ENCODE peak calls at places on chromosomes 11 and 22, in six cellular contexts. V, A, D, S, J and W are unnamed samples.

GRCh38 chr11:64327993-64328392 is 10.1 kb downstream of the PRDX5 start:
- DNase-seq in D (no peak), S (no peak), A (no peak), J (no peak), V (no peak), W (no peak)

GRCh38 chr11:114172871-114173444 is 113.4 kb downstream of the ZBTB16 start:
- DNase-seq in S (no peak), V (no peak), A (no peak), J (no peak), D (no peak), W (no peak)

GRCh38 chr11:92782806-92783205 is 186.6 kb upstream of the MTNR1B start:
- DNase-seq in V (no peak), J (peak), S (no peak), A (no peak), D (no peak), W (no peak)

GRCh38 chr11:70661763-70662501 is 263.6 kb downstream of the CTTN start:
- DNase-seq in J (peak), V (peak), A (no peak), S (peak), D (no peak), W (no peak)

GRCh38 chr11:70761906-70762196 is 363.5 kb downstream of the CTTN start:
- DNase-seq in V (no peak), J (no peak), A (no peak), D (no peak), S (no peak), W (no peak)

GRCh38 chr11:78417888-78418583 is 416 bp upstream of the GAB2 start:
- DNase-seq in J (peak), V (peak), A (no peak), D (peak), S (peak), W (no peak)

GRCh38 chr11:68009391-68010000 is 631 bp upstream of the ALDH3B1 start:
- DNase-seq in D (peak), J (peak), A (no peak), V (no peak), S (no peak), W (no peak)

GRCh38 chr22:44746836-44747519 is 5.4 kb upstream of the ARHGAP8 start:
- DNase-seq in V (no peak), D (no peak), J (no peak), A (no peak), S (no peak), W (no peak)

GRCh38 chr22:36277482-36278291 is 24.8 kb downstream of the APOL1 start:
- DNase-seq in S (peak), V (peak), J (peak), A (no peak), D (no peak), W (peak)

GRCh38 chr22:43530864-43531201 is 119.0 kb downstream of the MPPED1 start:
- DNase-seq in V (no peak), J (no peak), A (no peak), D (peak), S (no peak), W (no peak)

GRCh38 chr11:74754507-74755255 is 6.0 kb downstream of the RNF169 start:
- DNase-seq in S (no peak), J (peak), D (no peak), A (no peak), V (no peak), W (peak)

GRCh38 chr11:19689281-19689975 is 23.2 kb upstream of the NAV2 start:
- DNase-seq in V (no peak), J (no peak), A (no peak), S (no peak), D (no peak), W (no peak)

GRCh38 chr11:111454561-111455192 is 57.5 kb downstream of the BTG4 start:
- DNase-seq in J (peak), V (peak), A (no peak), S (peak), D (no peak), W (peak)

GRCh38 chr22:39992088-39992826 is 2.5 kb upstream of the FAM83F start:
- DNase-seq in V (no peak), S (no peak), A (no peak), J (no peak), D (no peak), W (no peak)

GRCh38 chr11:66443602-66444001 is 5.0 kb upstream of the MRPL11 start:
- DNase-seq in J (peak), A (peak), S (no peak), V (no peak), D (no peak), W (peak)

GRCh38 chr22:38655532-38656255 is 498 bp downstream of the FAM227A start:
- DNase-seq in D (no peak), J (peak), A (no peak), V (no peak), S (no peak), W (no peak)

GRCh38 chr22:22720201-22720723 is 75.8 kb downstream of the GGTLC2 start:
- DNase-seq in D (no peak), J (peak), A (peak), V (peak), S (peak), W (no peak)

GRCh38 chr11:35040221-35040942 is 98.6 kb upstream of the CD44 start:
- DNase-seq in S (no peak), A (no peak), J (peak), V (no peak), D (no peak), W (no peak)

GRCh38 chr11:130992788-130993187 is 76.5 kb upstream of the SNX19 start:
- DNase-seq in V (no peak), D (peak), A (no peak), S (no peak), J (no peak), W (no peak)

GRCh38 chr22:25223269-25223850 is 3.9 kb downstream of the CRYBB2 start:
- DNase-seq in D (no peak), A (no peak), S (peak), J (no peak), V (no peak), W (no peak)

GRCh38 chr11:88103337-88104206 is 71.7 kb downstream of the RAB38 start:
- DNase-seq in A (peak), D (no peak), V (peak), S (peak), J (peak), W (peak)

GRCh38 chr11:34052608-34053160 is 1.2 kb downstream of the CAPRIN1 start:
- DNase-seq in D (no peak), A (no peak), V (peak), J (no peak), S (peak), W (no peak)

GRCh38 chr11:7969756-7970646 is 4.8 kb upstream of the NLRP10 start:
- DNase-seq in V (no peak), A (no peak), J (no peak), D (no peak), S (no peak), W (no peak)

GRCh38 chr11:15940462-15941205 is 415.7 kb downstream of the SOX6 start:
- DNase-seq in V (no peak), A (no peak), S (no peak), D (no peak), J (no peak), W (no peak)

GRCh38 chr11:94423467-94423866 is 22.2 kb upstream of the GPR83 start:
- DNase-seq in S (no peak), A (no peak), V (peak), J (no peak), D (peak), W (no peak)

GRCh38 chr11:30342736-30343166 is 19.8 kb downstream of the ARL14EP start:
- DNase-seq in D (no peak), S (no peak), V (no peak), J (no peak), A (no peak), W (no peak)

GRCh38 chr11:37504066-37504611 is 906.1 kb upstream of the RAG2 start:
- DNase-seq in V (no peak), D (no peak), J (peak), A (peak), S (peak), W (peak)

GRCh38 chr22:25327018-25327755 is 107.7 kb downstream of the CRYBB2 start:
- DNase-seq in S (no peak), V (no peak), A (no peak), D (no peak), J (no peak), W (no peak)

GRCh38 chr11:28049338-28050216 is 58.4 kb downstream of the KIF18A start:
- DNase-seq in S (no peak), A (peak), D (no peak), V (no peak), J (peak), W (no peak)

GRCh38 chr11:120179071-120179672 is 31.7 kb upstream of the OAF start:
- DNase-seq in J (no peak), V (no peak), S (no peak), A (no peak), D (peak), W (no peak)

GRCh38 chr11:65396769-65397745 is 10.6 kb downstream of the FRMD8 start:
- DNase-seq in S (no peak), V (no peak), A (no peak), D (peak), J (no peak), W (no peak)

GRCh38 chr11:82895437-82896091 is 4.7 kb downstream of the PRCP start:
- DNase-seq in A (no peak), S (no peak), J (no peak), D (no peak), V (no peak), W (no peak)

GRCh38 chr11:84865791-84866535 is 761.2 kb downstream of the DLG2 start:
- DNase-seq in S (no peak), V (no peak), A (no peak), J (no peak), D (no peak), W (no peak)

GRCh38 chr11:124756033-124756752 is 4.1 kb upstream of the VSIG2 start:
- DNase-seq in V (no peak), S (no peak), D (no peak), J (no peak), A (no peak), W (no peak)

GRCh38 chr11:121892131-121892681 is 223.8 kb downstream of the BLID start:
- DNase-seq in D (no peak), A (no peak), J (peak), V (no peak), S (peak), W (no peak)

GRCh38 chr22:28014141-28015055 is 95.3 kb upstream of the PITPNB start:
- DNase-seq in V (peak), A (no peak), D (no peak), J (no peak), S (peak), W (no peak)

GRCh38 chr11:65884716-65885092 is 3.6 kb downstream of the FIBP start:
- DNase-seq in S (peak), A (no peak), V (peak), J (peak), D (peak), W (no peak)

DNA sequence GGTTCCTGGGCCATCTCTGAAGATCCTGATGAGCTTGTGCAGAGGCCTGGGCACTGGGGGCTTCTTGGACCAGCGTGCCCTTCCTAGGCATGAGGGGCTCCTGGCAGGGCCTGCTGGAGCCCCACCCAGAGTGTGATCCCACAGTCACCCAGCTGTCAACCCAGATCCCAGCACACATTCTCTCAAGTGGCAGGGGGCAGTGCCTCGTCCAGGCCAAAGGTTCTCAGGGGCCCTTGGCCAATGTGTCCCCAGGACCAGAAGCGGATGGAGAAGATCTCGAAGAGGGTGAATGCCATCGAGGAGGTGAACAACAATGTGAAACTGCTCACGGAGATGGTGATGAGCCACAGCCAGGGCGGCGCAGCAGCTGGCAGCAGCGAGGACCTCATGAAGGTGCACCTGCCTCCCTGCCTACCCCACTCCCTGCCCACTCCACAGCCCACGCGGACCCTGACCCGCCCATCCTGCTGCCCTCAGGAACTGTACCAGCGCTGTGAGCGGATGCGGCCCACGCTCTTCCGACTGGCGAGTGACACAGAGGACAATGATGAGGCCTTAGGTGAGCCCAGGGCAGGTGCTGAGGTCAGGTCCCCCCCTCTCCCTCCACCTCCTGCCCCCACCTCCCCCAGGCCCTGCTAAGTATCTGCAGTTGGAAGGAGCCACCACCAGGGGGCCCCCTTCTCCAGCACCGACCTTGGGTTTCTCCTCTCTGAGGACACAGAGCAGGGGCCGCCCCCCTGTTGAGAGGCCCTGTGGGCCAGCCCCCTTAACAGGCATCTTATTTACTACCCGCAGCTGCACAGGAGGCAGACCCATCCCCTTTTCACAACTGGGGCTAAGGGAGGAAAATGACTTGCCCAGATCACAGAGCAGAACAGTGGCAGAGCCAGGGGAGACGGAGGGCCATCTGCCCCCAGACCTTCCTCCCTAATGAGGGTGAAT is 14.7 kb downstream of the GGA1 start:
- DNase-seq in J (peak), V (peak), A (no peak), S (peak), D (no peak), W (no peak)
- TF ChIP-seq CTCF in J (peak), V (peak), A (peak), S (peak), D (peak), W (peak)

DNA sequence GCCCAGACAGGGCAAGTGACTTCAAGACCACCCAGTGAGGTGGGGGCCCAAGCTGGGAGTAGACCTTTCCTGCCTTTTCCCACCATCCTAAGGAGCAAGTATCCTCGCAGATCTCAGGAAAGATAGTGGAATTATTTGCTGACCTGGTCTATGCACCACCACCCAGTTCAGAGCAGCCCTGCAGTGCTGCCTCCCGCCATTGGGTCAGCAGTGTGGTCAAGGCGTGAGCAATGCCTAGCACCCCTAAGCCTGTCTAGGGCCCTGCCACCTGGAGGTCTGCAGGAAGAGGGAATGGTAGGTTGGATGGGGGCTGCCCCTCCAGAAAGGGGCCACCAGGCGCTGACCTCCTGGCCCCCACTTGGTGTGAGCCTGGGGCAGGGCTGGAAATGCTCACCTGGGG is 6.5 kb downstream of the MTFP1 start:
- DNase-seq in D (peak), A (no peak), J (no peak), S (no peak), V (no peak), W (no peak)
- TF ChIP-seq CTCF in D (no peak), A (no peak), J (no peak), S (no peak), V (no peak), W (no peak)

DNA sequence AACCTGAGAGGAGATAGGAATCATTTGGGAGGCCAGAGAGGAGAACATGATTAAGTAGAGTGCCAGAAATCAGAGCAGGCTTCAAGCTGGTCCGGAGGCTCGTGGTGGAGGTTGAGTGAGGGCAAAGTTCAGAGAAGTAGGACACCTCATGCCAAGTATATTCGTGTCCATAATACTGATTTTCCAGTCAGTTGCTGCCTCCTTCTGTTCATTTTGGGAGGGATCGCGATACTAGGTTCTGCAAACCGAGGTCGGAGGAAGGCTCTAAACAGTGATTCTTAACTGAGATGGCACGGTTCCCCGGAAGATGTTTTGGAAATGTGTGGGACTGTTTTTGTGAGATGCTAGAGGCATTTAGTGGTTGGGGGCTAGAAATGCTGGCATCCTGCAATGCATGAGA is 13.6 kb upstream of the CD3E start:
- DNase-seq in V (no peak), S (peak), A (no peak), J (no peak), D (no peak), W (no peak)
- TF ChIP-seq CTCF in V (no peak), S (peak), A (no peak), J (no peak), D (peak), W (no peak)

DNA sequence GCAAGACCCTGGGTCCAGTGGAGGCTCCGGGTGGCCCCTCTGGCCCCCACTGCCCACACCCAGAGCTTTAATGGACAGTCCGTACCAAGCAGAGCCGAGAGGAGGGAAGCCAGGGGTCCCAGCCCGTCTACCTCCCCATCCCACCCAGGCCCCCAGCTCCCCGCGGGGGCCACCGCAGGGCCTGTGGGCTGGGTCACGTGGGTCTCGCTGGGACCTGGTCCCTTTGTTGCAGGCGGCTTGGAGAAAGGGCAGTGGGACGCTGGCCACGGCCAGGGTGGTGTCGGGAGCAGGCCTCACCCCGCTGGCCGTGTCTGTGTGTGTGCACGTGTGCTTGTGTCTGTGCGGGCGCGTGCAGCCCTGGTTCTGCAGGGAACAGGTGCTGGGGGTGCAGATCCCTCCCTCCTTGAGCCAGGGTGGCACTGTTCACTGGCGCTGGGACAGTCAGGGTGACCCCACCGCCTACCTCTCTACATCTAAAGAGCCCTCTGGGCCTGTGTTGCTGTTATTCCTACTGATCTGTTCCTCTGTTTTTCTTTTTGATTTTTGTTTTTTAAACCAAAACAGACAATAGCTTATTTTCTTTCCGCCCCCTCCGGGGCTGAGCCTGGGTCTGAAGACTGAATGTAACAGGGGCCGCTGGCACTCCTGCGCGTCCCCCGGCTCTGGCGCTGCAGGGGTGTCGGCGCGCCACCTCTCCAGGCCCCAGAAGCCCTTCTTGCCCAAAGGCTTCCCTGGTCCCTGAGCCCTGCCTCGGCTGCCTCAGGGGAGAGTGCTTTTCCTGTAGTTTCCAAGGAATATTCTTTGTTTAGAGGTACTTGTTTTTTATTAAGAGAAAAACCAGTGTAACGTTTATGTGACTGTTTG is 20.1 kb upstream of the TMEM191C start:
- DNase-seq in S (no peak), J (no peak), V (peak), A (no peak), D (peak), W (no peak)
- TF ChIP-seq CTCF in S (no peak), J (no peak), V (no peak), A (no peak), D (no peak), W (no peak)

DNA sequence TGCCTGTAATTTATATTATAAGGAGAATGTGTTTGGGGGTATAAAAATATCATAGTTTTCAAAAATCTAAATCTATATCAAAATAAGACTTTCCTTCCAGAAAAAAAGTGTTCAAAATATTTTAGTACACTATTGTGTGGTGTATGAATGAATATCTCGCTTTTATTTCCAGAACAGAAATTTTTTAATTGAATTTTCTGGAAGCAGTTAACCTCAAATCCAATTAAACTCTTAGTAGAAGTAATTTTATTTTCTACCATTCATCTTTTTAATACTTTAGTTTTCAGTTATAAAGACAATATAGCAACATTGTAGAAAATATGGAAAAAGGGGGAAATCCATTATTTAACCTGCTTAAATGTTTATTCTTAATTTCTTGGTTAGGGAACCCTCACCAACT is 58.7 kb downstream of the ACER3 start:
- DNase-seq in D (no peak), A (no peak), J (no peak), S (no peak), V (no peak), W (no peak)
- TF ChIP-seq CTCF in D (no peak), A (no peak), J (no peak), S (no peak), V (no peak), W (no peak)

GRCh38 chr11:69017951-69018350 is 4.9 kb upstream of the MRGPRF start:
- DNase-seq in A (no peak), V (no peak), S (no peak), J (no peak), D (no peak), W (no peak)

GRCh38 chr11:69014936-69015549 is 2.0 kb upstream of the MRGPRF start:
- DNase-seq in D (no peak), S (no peak), J (no peak), V (no peak), A (no peak), W (no peak)

GRCh38 chr11:69022268-69022667 is 9.2 kb upstream of the MRGPRF start:
- DNase-seq in V (no peak), D (no peak), S (no peak), J (no peak), A (no peak), W (no peak)

GRCh38 chr11:69014084-69014935 is 1.3 kb upstream of the MRGPRF start:
- DNase-seq in J (peak), D (peak), S (peak), V (peak), A (no peak), W (peak)

GRCh38 chr11:69018924-69019323 is 5.9 kb upstream of the MRGPRF start:
- DNase-seq in J (peak), A (no peak), V (no peak), S (no peak), D (no peak), W (no peak)
- TF ChIP-seq CTCF in J (no peak), A (no peak), V (no peak), S (no peak), D (no peak), W (no peak)

GRCh38 chr11:45852712-45853101 is 5.4 kb downstream of the CRY2 start:
- DNase-seq in V (no peak), A (no peak), S (no peak), J (no peak), D (no peak), W (no peak)
- TF ChIP-seq CTCF in V (no peak), A (no peak), S (no peak), J (no peak), D (peak), W (no peak)